ENCODE peak calls at places on chromosomes 7 and 10, in six cellular contexts. One of them, this sample, is unnamed.

GRCh38 chr7:794671-795329 is 37.5 kb upstream of the SUN1 start:
- DNase-seq in anterior cingulate cortex: no peak
- DNase-seq in NCI-H82: no peak
- DNase-seq in mesendoderm: no peak
- DNase-seq in retinal pigment epithelial cell: no peak
- DNase-seq in cardiac muscle cell: no peak
- DNase-seq in this sample: peak

GRCh38 chr10:4334853-4335252 is 491.2 kb upstream of the AKR1E2 start:
- DNase-seq in anterior cingulate cortex: no peak
- DNase-seq in NCI-H82: no peak
- DNase-seq in mesendoderm: no peak
- DNase-seq in retinal pigment epithelial cell: no peak
- DNase-seq in cardiac muscle cell: no peak
- DNase-seq in this sample: no peak

GRCh38 chr10:5545011-5545410 is 20.2 kb downstream of the CALML3 start:
- DNase-seq in anterior cingulate cortex: no peak
- DNase-seq in NCI-H82: no peak
- DNase-seq in mesendoderm: no peak
- DNase-seq in retinal pigment epithelial cell: no peak
- DNase-seq in cardiac muscle cell: no peak
- DNase-seq in this sample: no peak

GRCh38 chr10:133131754-133132710 is 28.0 kb upstream of the KNDC1 start:
- DNase-seq in anterior cingulate cortex: no peak
- DNase-seq in NCI-H82: no peak
- DNase-seq in mesendoderm: no peak
- DNase-seq in retinal pigment epithelial cell: no peak
- DNase-seq in cardiac muscle cell: no peak
- DNase-seq in this sample: peak

GRCh38 chr7:17185690-17186070 is 112.8 kb upstream of the AHR start:
- DNase-seq in anterior cingulate cortex: no peak
- DNase-seq in NCI-H82: no peak
- DNase-seq in mesendoderm: no peak
- DNase-seq in retinal pigment epithelial cell: no peak
- DNase-seq in cardiac muscle cell: no peak
- DNase-seq in this sample: no peak

GRCh38 chr7:65477326-65477725 is 103.7 kb downstream of the ZNF92 start:
- DNase-seq in anterior cingulate cortex: no peak
- DNase-seq in NCI-H82: peak
- DNase-seq in mesendoderm: peak
- DNase-seq in retinal pigment epithelial cell: no peak
- DNase-seq in cardiac muscle cell: peak
- DNase-seq in this sample: peak

GRCh38 chr7:34128762-34129161 is 223.4 kb downstream of the BMPER start:
- DNase-seq in anterior cingulate cortex: no peak
- DNase-seq in NCI-H82: peak
- DNase-seq in mesendoderm: no peak
- DNase-seq in retinal pigment epithelial cell: no peak
- DNase-seq in cardiac muscle cell: no peak
- DNase-seq in this sample: no peak

GRCh38 chr10:127228195-127228785 is 31.9 kb upstream of the INSYN2A start:
- DNase-seq in anterior cingulate cortex: no peak
- DNase-seq in NCI-H82: peak
- DNase-seq in mesendoderm: peak
- DNase-seq in retinal pigment epithelial cell: peak
- DNase-seq in cardiac muscle cell: no peak
- DNase-seq in this sample: no peak

This sample was measured in H7.